ENCODE peak calls at places on chromosome 11, in eight cellular contexts. Z is cardiac muscle cell, B is colonic mucosa, L is pancreas, P is PC-3, T is uterus, X is OCI-LY7, C is mucosa of descending colon. D is an unnamed sample. For H3K4me1, the result is how much of the 10 kb centered on the place peaks cover.

GRCh38 chr11:66311470-66311964 is 5.3 kb downstream of the CD248 start:
- DNase-seq in C (no peak), L (no peak), T (no peak), B (no peak), P (no peak), Z (no peak), X (no peak), D (no peak)

GRCh38 chr11:119378851-119379465 is 2.5 kb downstream of the USP2 start:
- DNase-seq in T (no peak), X (no peak), C (no peak), L (no peak), P (no peak), B (no peak), Z (peak), D (no peak)

GRCh38 chr11:94449029-94449428 is 44.6 kb downstream of the MRE11 start:
- DNase-seq in P (no peak), X (no peak), C (no peak), B (no peak), Z (peak), T (no peak), L (no peak), D (no peak)

GRCh38 chr11:77999446-77999845 is 5.0 kb upstream of the INTS4 start:
- DNase-seq in L (no peak), X (peak), B (no peak), T (no peak), C (no peak), Z (no peak), P (no peak), D (no peak)

GRCh38 chr11:133118563-133119303 is 413.6 kb downstream of the OPCML start:
- DNase-seq in Z (no peak), X (no peak), T (no peak), P (no peak), C (no peak), B (no peak), L (no peak), D (no peak)

GRCh38 chr11:68398870-68399865 is 61.4 kb upstream of the PPP6R3 start:
- DNase-seq in P (no peak), B (no peak), L (no peak), X (no peak), C (no peak), Z (peak), T (peak), D (peak)

GRCh38 chr11:118610773-118611432 is 3.5 kb downstream of the PHLDB1 start:
- DNase-seq in C (peak), Z (peak), T (peak), B (peak), L (peak), X (peak), P (peak), D (peak)

GRCh38 chr11:116791813-116792143 is at the start of gene APOA5:
- DNase-seq in C (no peak), P (no peak), B (no peak), Z (no peak), T (no peak), X (no peak), L (no peak), D (no peak)

GRCh38 chr11:13140873-13141655 is 131.9 kb downstream of the RASSF10 start:
- DNase-seq in L (no peak), C (peak), X (no peak), P (peak), Z (no peak), T (no peak), B (peak), D (no peak)

GRCh38 chr11:84564180-84564866 is 1062.8 kb downstream of the DLG2 start:
- DNase-seq in C (peak), P (peak), X (peak), T (peak), Z (peak), B (peak), L (peak), D (no peak)

GRCh38 chr11:113874096-113874919 is 1.1 kb downstream of the USP28 start:
- DNase-seq in C (no peak), B (no peak), T (no peak), L (no peak), Z (peak), P (no peak), X (no peak), D (no peak)

GRCh38 chr11:103676413-103676812 is 360.0 kb upstream of the DDI1 start:
- DNase-seq in P (no peak), T (no peak), B (no peak), C (no peak), Z (no peak), X (no peak), L (no peak), D (no peak)

GRCh38 chr11:77267910-77268309 is 33.6 kb downstream of the GDPD4 start:
- DNase-seq in L (no peak), C (no peak), T (no peak), X (no peak), Z (no peak), B (no peak), P (no peak), D (no peak)

GRCh38 chr11:92216789-92217188 is 7.8 kb upstream of the FAT3 start:
- DNase-seq in T (no peak), B (no peak), X (no peak), C (no peak), L (no peak), Z (no peak), P (no peak), D (no peak)

GRCh38 chr11:119155733-119156492 is 7.1 kb downstream of the ABCG4 start:
- DNase-seq in T (no peak), C (peak), L (no peak), P (peak), X (peak), B (peak), Z (no peak), D (no peak)

GRCh38 chr11:45089845-45090499 is 56.5 kb upstream of the PRDM11 start:
- DNase-seq in T (no peak), B (no peak), Z (no peak), L (no peak), C (no peak), P (peak), X (peak), D (no peak)
- H3K4me1 ChIP-seq in T (under half), B (under half), Z (under half), L (under half), C (under half), P (under half), X (under half), D (under half)

DNA sequence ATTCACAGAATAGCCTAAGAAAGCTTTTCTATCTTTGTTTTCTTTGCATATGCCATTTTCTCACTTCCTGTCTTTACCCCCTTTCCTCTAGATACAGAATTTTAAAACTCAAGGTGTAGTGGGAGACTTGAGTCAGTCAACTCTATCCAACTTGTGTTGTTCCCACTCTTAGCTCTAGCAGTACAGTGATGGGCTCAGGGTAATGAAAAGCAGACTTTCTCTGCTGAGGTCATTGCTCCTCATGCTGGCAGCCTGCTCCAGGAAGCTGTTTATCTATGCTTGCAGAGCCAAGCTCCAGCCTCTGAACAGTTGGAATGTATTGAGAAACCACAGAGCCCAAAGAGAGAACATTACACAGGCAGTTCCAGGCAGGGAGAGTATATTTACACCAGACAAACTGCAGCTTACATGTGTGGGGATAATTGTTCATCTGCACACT is 68.1 kb downstream of the CSTPP1 start:
- DNase-seq in C (peak), P (peak), T (peak), Z (peak), X (peak), L (peak), B (peak), D (peak)
- TF ChIP-seq CTCF in C (no peak), P (no peak), T (no peak), Z (no peak), X (no peak), L (no peak), B (no peak), D (no peak)

DNA sequence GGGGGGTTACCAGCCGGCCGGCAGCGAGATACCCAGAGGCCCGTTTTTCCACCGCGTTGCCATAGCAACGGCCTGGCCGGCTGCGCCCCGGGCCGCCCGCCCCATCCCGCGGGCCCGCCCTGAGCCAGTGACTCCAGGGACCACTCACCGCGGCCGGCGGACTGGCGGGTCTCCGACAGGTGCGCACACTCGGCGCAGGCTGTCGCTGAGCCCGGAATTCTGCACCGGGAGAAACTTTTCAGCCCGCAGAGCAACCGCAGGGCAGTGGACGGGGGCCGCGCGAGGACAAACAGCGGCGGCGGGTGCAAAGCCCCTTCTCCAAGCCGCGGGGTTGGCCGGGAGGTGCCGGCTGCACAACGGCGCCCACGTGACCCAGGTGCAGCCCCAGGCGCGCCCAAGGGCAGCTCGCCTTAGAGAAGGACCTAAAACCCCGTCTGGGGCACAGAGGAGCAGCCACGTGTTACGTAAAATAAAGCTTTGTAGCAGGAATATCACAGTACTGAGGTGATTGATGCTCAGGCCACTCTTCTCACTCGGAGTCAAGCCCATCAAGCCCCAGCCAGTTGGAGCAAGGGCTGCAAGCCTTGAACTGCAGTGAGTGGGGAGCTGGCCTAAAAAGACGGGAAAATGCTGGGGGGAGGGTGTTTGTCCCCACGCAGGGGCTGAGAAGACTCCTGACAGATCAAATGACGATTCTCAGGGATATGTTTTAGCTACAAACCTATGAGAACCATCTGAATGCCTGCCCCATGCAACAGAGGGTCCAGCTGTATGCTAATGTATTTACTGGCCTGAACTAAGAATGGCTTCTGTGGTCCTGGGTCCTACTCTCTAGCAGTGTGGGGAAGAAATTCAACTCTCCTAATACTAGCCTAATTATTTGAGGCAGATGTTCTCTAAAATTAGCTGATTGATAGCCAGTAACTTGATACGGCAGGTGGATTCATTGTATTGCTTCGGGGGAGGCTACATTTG is at the start of gene STK33:
- DNase-seq in L (peak), P (no peak), B (peak), Z (peak), X (no peak), T (peak), C (peak), D (no peak)
- H3K4me3 ChIP-seq in L (peak), P (no peak), B (peak), Z (peak), X (no peak), T (peak), C (no peak), D (peak)

GRCh38 chr11:36688132-36688531 is 90.1 kb upstream of the RAG2 start:
- DNase-seq in C (no peak), X (no peak), T (no peak), L (no peak), P (no peak), Z (no peak), B (no peak), D (no peak)

GRCh38 chr11:36693139-36693845 is 95.3 kb upstream of the RAG2 start:
- DNase-seq in P (no peak), T (no peak), B (no peak), X (no peak), Z (no peak), L (no peak), C (no peak), D (no peak)

GRCh38 chr11:36688892-36689291 is 90.9 kb upstream of the RAG2 start:
- DNase-seq in B (no peak), C (no peak), Z (no peak), T (no peak), L (no peak), P (no peak), X (no peak), D (no peak)

GRCh38 chr11:36684840-36685800 is 87.1 kb upstream of the RAG2 start:
- DNase-seq in L (no peak), T (no peak), P (no peak), X (no peak), Z (no peak), C (no peak), B (no peak), D (no peak)

DNA sequence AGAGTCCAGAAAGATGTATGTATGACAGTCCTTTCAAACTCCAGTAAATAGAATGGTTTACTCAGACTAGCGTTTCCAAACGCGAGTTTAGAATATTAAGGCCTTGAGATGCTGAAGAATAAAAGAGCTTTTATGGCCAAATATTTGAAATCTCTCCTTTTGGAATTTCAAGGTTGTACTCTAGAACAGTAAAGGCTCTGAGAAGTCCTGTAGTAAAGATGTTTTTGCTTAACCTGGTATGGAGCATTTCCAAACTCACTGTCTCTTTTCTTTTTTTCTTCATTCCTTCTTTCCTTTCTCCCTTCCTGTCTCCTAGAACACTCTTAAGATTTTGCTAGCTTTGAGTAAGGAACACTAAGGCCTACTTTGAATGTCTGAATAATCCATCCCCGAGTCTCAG is 91.4 kb upstream of the RAG2 start:
- DNase-seq in P (no peak), X (no peak), Z (no peak), L (no peak), T (no peak), B (no peak), C (no peak), D (no peak)
- H3K4me1 ChIP-seq in P (under half), X (under half), Z (under half), L (under half), T (under half), B (under half), C (under half), D (under half)